ENCODE peak calls at places on chromosomes 12 and 14, in nine cellular contexts. W is GM23338; B is Caco-2; E is psoas muscle; J is SK-N-SH; T is mucosa of descending colon; V is heart left ventricle; A is fibroblast of villous mesenchyme; I is CD4-positive, alpha-beta T cell. L is an unnamed sample.

GRCh38 chr14:94381149-94382030 is 7.0 kb downstream of the SERPINA1 start:
- DNase-seq in I (no peak), V (no peak), W (no peak), A (no peak), T (no peak), E (no peak), J (no peak), B (no peak), L (no peak)

GRCh38 chr14:22232486-22232885 is 356.5 kb downstream of the DAD1 start:
- DNase-seq in T (no peak), B (peak; percentile 35), E (no peak), V (no peak), W (peak; percentile 65), I (no peak), A (no peak), J (no peak), L (no peak)

GRCh38 chr14:33646692-33647260 is 304.1 kb downstream of the EGLN3 start:
- DNase-seq in I (no peak), E (no peak), T (no peak), B (no peak), A (peak; percentile 57), V (no peak), W (no peak), J (no peak), L (no peak)

GRCh38 chr14:33551963-33552362 is 398.9 kb downstream of the EGLN3 start:
- DNase-seq in W (peak; percentile 48), E (no peak), V (no peak), A (no peak), I (no peak), T (no peak), J (no peak), B (no peak), L (no peak)

GRCh38 chr14:90378249-90378648 is 18.6 kb upstream of the CALM1 start:
- DNase-seq in B (no peak), W (no peak), E (no peak), A (no peak), I (no peak), T (no peak), V (no peak), J (no peak), L (no peak)

GRCh38 chr12:65525501-65526141 is 247.1 kb downstream of the MSRB3 start:
- DNase-seq in E (no peak), A (peak; percentile 89), I (no peak), V (no peak), W (no peak), B (no peak), J (no peak), T (no peak), L (no peak)

GRCh38 chr14:74712499-74713394 is at the start of the genes AREL1 and FCF1:
- DNase-seq in T (peak; percentile 80), J (peak; percentile 90), V (peak; percentile 83), A (peak; percentile 92), E (peak; percentile 86), B (peak; percentile 85), I (peak; percentile 68), W (peak; percentile 98), L (peak; percentile 69)

GRCh38 chr14:87615822-87616679 is 376.9 kb downstream of the GALC start:
- DNase-seq in B (peak; percentile 69), W (peak; percentile 86), A (peak; percentile 35), J (peak; percentile 38), I (no peak), E (no peak), V (peak; percentile 38), T (peak; percentile 17), L (peak; percentile 75)

GRCh38 chr14:68824517-68825347 is 31.9 kb upstream of the ZFP36L1 start:
- DNase-seq in B (peak; percentile 84), J (peak; percentile 86), T (peak; percentile 89), W (peak; percentile 93), V (peak; percentile 92), E (peak; percentile 92), A (peak; percentile 75), I (no peak), L (peak; percentile 90)

GRCh38 chr12:130872179-130873096 is 572 bp downstream of the RAN start:
- DNase-seq in I (peak; percentile 23), E (peak; percentile 67), B (peak; percentile 60), J (peak; percentile 85), W (peak; percentile 34), T (no peak), V (peak; percentile 41), A (peak; percentile 30), L (peak; percentile 17)

GRCh38 chr12:111532741-111533140 is 66.4 kb downstream of the ATXN2 start:
- DNase-seq in A (peak; percentile 11), V (no peak), T (no peak), B (peak; percentile 5), W (peak; percentile 24), E (no peak), I (no peak), J (no peak), L (no peak)

GRCh38 chr12:111529424-111530368 is 69.4 kb downstream of the ATXN2 start:
- DNase-seq in A (peak; percentile 70), I (peak; percentile 48), W (peak; percentile 84), T (peak; percentile 42), V (peak; percentile 36), J (peak; percentile 78), E (no peak), B (peak; percentile 68), L (peak; percentile 54)
- TF ChIP-seq CTCF in A (peak; percentile 70), I (peak; percentile 89), W (peak; percentile 83), T (no peak), V (peak; percentile 69), J (peak; percentile 80), E (peak; percentile 63), B (peak; percentile 66), L (peak; percentile 75)

DNA sequence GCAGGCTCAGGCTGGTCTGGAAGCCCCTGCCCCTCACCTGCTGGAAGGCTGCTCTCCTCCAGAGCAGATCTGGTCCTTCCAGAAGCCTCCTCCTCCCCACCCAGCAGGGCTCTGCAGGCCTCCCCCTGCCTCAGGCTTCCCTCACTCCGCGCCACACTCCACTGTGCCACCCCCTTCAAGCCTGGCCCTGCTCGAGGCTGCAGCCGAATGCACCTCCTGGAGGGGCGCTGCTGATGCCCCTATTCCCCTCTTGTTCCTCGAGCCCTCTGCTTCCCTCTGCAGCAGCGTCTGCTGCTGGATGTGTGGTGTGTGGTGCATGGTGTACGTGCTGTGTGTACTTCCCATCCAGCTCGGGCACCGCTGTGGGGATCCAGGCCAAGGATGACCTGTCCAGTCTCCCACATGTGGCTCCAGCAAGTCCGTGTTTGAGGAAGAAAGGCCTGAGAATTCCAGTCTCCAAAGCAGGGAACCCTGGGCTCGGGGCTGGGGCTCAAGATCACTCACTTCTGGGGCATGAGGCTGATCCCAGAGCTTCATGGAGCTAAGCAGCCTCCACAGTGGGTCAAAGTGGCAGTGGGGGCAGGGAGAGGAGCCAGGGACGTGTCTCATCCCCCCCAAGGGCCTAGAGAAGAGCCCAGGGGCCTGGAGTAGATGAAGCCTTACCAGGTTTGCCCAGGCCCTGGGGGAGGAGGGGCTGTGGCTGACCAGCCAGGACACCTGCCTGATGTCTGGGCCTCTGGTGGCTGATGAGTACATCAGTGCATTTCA is 136.0 kb upstream of the C14orf180 start:
- DNase-seq in I (no peak), J (peak; percentile 63), V (no peak), E (peak; percentile 39), B (no peak), W (peak; percentile 72), T (no peak), A (no peak), L (no peak)
- TF ChIP-seq CTCF in I (no peak), J (no peak), V (no peak), E (no peak), B (no peak), W (peak; percentile 66), T (no peak), A (no peak), L (no peak)

GRCh38 chr14:46488374-46488773 is 163.2 kb downstream of the RPL10L start:
- DNase-seq in I (no peak), W (no peak), T (no peak), B (no peak), A (no peak), J (no peak), E (no peak), V (no peak), L (no peak)

GRCh38 chr14:46487582-46488350 is 163.8 kb downstream of the RPL10L start:
- DNase-seq in A (no peak), E (no peak), T (no peak), V (no peak), I (no peak), W (peak; percentile 1), J (no peak), B (no peak), L (no peak)

GRCh38 chr14:46490150-46490769 is 161.3 kb downstream of the RPL10L start:
- DNase-seq in T (no peak), A (no peak), J (no peak), I (no peak), E (no peak), B (peak; percentile 50), V (no peak), W (peak; percentile 80), L (no peak)
- TF ChIP-seq CTCF in T (no peak), A (no peak), J (peak; percentile 42), I (no peak), E (no peak), B (peak; percentile 38), V (no peak), W (peak; percentile 82), L (peak; percentile 62)

GRCh38 chr12:108732489-108732888 is 1.2 kb upstream of the CORO1C start:
- DNase-seq in J (no peak), V (no peak), I (no peak), E (no peak), B (no peak), T (no peak), A (no peak), W (no peak), L (no peak)

GRCh38 chr12:108730337-108731104 is 797 bp downstream of the CORO1C start:
- DNase-seq in V (peak; percentile 76), A (peak; percentile 75), B (peak; percentile 76), T (peak; percentile 79), I (peak; percentile 3), W (peak; percentile 84), E (peak; percentile 83), J (peak; percentile 74), L (peak; percentile 42)

GRCh38 chr12:108731105-108731865 is at the start of gene CORO1C:
- DNase-seq in B (peak; percentile 98), T (peak; percentile 100), J (peak; percentile 97), I (peak; percentile 92), V (peak; percentile 98), W (peak; percentile 96), A (peak; percentile 95), E (peak; percentile 99), L (peak; percentile 100)

GRCh38 chr12:108733132-108733531 is 1.8 kb upstream of the CORO1C start:
- DNase-seq in E (no peak), B (no peak), I (no peak), A (no peak), J (no peak), W (no peak), T (peak; percentile 39), V (no peak), L (no peak)

GRCh38 chr12:108731866-108732461 is 646 bp upstream of the CORO1C start:
- DNase-seq in T (peak; percentile 100), W (peak; percentile 100), J (peak; percentile 95), E (peak; percentile 100), B (peak; percentile 99), I (peak; percentile 94), A (peak; percentile 99), V (peak; percentile 100), L (peak; percentile 100)
- TF ChIP-seq CTCF in T (no peak), W (no peak), J (no peak), E (no peak), B (no peak), I (peak; percentile 31), A (no peak), V (no peak), L (peak; percentile 30)

GRCh38 chr14:61889914-61890351 is 127.7 kb downstream of the SNAPC1 start:
- DNase-seq in J (no peak), E (no peak), A (no peak), W (peak; percentile 30), V (no peak), I (no peak), B (no peak), T (no peak), L (no peak)
- TF ChIP-seq CTCF in J (no peak), E (no peak), A (no peak), W (peak; percentile 4), V (no peak), I (no peak), B (no peak), T (no peak), L (no peak)

GRCh38 chr14:25537846-25538455 is 488.0 kb upstream of the STXBP6 start:
- DNase-seq in A (no peak), W (peak; percentile 82), E (no peak), V (no peak), B (peak; percentile 57), J (peak; percentile 26), T (no peak), I (no peak), L (peak; percentile 37)
- TF ChIP-seq CTCF in A (no peak), W (peak; percentile 78), E (no peak), V (peak; percentile 22), B (peak; percentile 63), J (peak; percentile 68), T (peak; percentile 29), I (no peak), L (peak; percentile 74)